ENCODE peak calls at places on chromosomes 11 and 22, in five cellular contexts. P, K, H, C and O are unnamed samples. For H3K4me1, the result is how much of the 10 kb centered on the place peaks cover.

GRCh38 chr22:42700355-42700754 is 20.3 kb downstream of the A4GALT start:
- DNase-seq in P (no peak), K (no peak), H (no peak), C (no peak), O (no peak)

GRCh38 chr11:77346906-77347603 is 45.6 kb upstream of the GDPD4 start:
- DNase-seq in P (no peak), K (no peak), H (no peak), C (no peak), O (no peak)

GRCh38 chr22:43849731-43850130 is 12.6 kb downstream of the SULT4A1 start:
- DNase-seq in P (peak), K (no peak), H (no peak), C (no peak), O (no peak)

GRCh38 chr11:11818529-11819121 is 23.1 kb upstream of the USP47 start:
- DNase-seq in P (no peak), K (no peak), H (no peak), C (no peak), O (no peak)

GRCh38 chr22:35335468-35335867 is 35.8 kb downstream of the TOM1 start:
- DNase-seq in P (no peak), K (no peak), H (no peak), C (no peak), O (no peak)

GRCh38 chr22:35330258-35330861 is 30.7 kb downstream of the TOM1 start:
- DNase-seq in P (peak), K (peak), H (no peak), C (no peak), O (peak)

GRCh38 chr22:30574095-30574981 is at the start of gene GAL3ST1:
- DNase-seq in P (no peak), K (no peak), H (no peak), C (no peak), O (no peak)

GRCh38 chr22:25908755-25909154 is 166.8 kb downstream of the MYO18B start:
- DNase-seq in P (no peak), K (no peak), H (no peak), C (no peak), O (no peak)

GRCh38 chr11:18492888-18493287 is 33.9 kb downstream of the TSG101 start:
- DNase-seq in P (no peak), K (no peak), H (no peak), C (no peak), O (no peak)

GRCh38 chr11:107704432-107704831 is 7.4 kb downstream of the SLN start:
- DNase-seq in P (no peak), K (no peak), H (no peak), C (no peak), O (no peak)

GRCh38 chr11:36192723-36193619 is 96.3 kb downstream of the COMMD9 start:
- DNase-seq in P (no peak), K (no peak), H (no peak), C (peak), O (no peak)

GRCh38 chr11:44805596-44805995 is 78.8 kb downstream of the TSPAN18 start:
- DNase-seq in P (no peak), K (no peak), H (no peak), C (no peak), O (no peak)

GRCh38 chr22:45678961-45679912 is 7.6 kb downstream of the ATXN10 start:
- DNase-seq in P (no peak), K (no peak), H (no peak), C (no peak), O (no peak)

GRCh38 chr11:75202195-75202594 is 38.4 kb upstream of the TPBGL start:
- DNase-seq in P (peak), K (no peak), H (no peak), C (no peak), O (no peak)

GRCh38 chr11:34194576-34195335 is 89.3 kb downstream of the NAT10 start:
- DNase-seq in P (no peak), K (no peak), H (no peak), C (no peak), O (no peak)

GRCh38 chr11:79822771-79823170 is 381.9 kb upstream of the TENM4 start:
- DNase-seq in P (no peak), K (no peak), H (no peak), C (no peak), O (no peak)

GRCh38 chr11:20964985-20965384 is 295.6 kb downstream of the NELL1 start:
- DNase-seq in P (no peak), K (no peak), H (no peak), C (no peak), O (no peak)

GRCh38 chr11:36699271-36699670 is 101.2 kb upstream of the RAG2 start:
- DNase-seq in P (no peak), K (no peak), H (no peak), C (no peak), O (no peak)

DNA sequence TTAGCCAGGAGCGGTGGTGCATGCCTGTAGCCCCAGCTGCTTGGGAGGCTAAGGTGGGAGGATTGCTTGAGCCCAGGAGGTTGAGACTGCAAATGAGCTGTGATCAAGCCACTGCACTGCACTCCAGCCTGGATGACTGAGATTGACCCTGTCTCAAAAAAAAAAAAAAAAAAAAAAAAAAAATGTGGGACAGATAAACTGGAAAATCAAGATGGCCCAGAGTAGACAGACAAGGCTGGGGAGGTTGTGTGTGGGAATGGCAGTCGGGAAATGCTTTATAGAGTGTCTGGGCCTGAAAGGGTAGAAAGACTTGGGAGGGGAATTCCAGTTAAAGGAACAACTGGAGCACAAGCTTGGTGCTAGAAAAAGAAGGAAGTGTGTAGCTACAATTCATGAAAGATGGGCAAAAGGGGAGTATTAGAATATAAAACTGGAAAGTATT is 18.2 kb upstream of the WDR74 start:
- DNase-seq in P (no peak), K (no peak), H (no peak), C (no peak), O (no peak)
- H3K4me1 ChIP-seq in P (under half), K (under half), H (half or more), C (under half), O (under half)

DNA sequence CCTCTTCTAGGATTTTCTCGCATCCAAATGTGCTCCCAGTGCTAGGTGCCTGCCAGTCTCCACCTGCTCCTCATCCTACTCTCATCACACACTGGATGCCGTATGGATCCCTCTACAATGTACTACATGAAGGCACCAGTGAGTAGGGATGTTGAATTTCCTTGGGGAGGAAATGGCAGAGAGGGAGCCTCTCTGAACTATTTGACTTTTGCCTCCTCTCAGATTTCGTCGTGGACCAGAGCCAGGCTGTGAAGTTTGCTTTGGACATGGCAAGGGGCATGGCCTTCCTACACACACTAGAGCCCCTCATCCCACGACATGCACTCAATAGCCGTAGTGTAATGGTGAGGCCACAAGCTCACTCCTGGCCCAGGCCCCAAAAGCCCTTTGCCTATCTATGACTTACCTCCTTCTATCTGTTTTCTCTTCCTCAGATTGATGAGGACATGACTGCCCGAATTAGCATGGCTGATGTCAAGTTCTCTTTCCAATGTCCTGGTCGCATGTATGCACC is 2.5 kb downstream of the TAF10 start:
- DNase-seq in P (peak), K (no peak), H (no peak), C (no peak), O (no peak)
- TF ChIP-seq POLR2A in P (no peak), K (no peak), H (peak), C (peak), O (no peak)

GRCh38 chr22:19291580-19292261 is at the start of gene CLTCL1:
- DNase-seq in P (peak), K (peak), H (peak), C (peak), O (peak)
- TF ChIP-seq POLR2AphosphoS5 in P (peak), K (peak), H (peak), C (peak), O (peak)

GRCh38 chr11:62501432-62501891 is 45.1 kb downstream of the AHNAK start:
- DNase-seq in P (peak), K (peak), H (no peak), C (no peak), O (peak)

GRCh38 chr11:62504158-62504973 is 42.2 kb downstream of the AHNAK start:
- DNase-seq in P (no peak), K (no peak), H (no peak), C (no peak), O (no peak)

GRCh38 chr11:62505112-62505783 is 41.4 kb downstream of the AHNAK start:
- DNase-seq in P (peak), K (no peak), H (no peak), C (peak), O (no peak)

GRCh38 chr11:62500066-62501035 is 46.3 kb downstream of the AHNAK start:
- DNase-seq in P (no peak), K (no peak), H (peak), C (peak), O (peak)

GRCh38 chr11:62502030-62502730 is 44.4 kb downstream of the AHNAK start:
- DNase-seq in P (no peak), K (no peak), H (no peak), C (no peak), O (no peak)
- H3K4me1 ChIP-seq in P (under half), K (half or more), H (under half), C (half or more), O (under half)

GRCh38 chr11:65316311-65316978 is 1.8 kb downstream of the CDC42EP2 start:
- DNase-seq in P (peak), K (peak), H (no peak), C (no peak), O (no peak)

GRCh38 chr11:65316979-65317786 is 2.5 kb downstream of the CDC42EP2 start:
- DNase-seq in P (peak), K (peak), H (peak), C (no peak), O (peak)

GRCh38 chr11:65315866-65316233 is 1.2 kb downstream of the CDC42EP2 start:
- DNase-seq in P (no peak), K (no peak), H (no peak), C (no peak), O (no peak)

GRCh38 chr11:65315204-65315865 is 669 bp downstream of the CDC42EP2 start:
- DNase-seq in P (peak), K (peak), H (peak), C (peak), O (peak)

DNA sequence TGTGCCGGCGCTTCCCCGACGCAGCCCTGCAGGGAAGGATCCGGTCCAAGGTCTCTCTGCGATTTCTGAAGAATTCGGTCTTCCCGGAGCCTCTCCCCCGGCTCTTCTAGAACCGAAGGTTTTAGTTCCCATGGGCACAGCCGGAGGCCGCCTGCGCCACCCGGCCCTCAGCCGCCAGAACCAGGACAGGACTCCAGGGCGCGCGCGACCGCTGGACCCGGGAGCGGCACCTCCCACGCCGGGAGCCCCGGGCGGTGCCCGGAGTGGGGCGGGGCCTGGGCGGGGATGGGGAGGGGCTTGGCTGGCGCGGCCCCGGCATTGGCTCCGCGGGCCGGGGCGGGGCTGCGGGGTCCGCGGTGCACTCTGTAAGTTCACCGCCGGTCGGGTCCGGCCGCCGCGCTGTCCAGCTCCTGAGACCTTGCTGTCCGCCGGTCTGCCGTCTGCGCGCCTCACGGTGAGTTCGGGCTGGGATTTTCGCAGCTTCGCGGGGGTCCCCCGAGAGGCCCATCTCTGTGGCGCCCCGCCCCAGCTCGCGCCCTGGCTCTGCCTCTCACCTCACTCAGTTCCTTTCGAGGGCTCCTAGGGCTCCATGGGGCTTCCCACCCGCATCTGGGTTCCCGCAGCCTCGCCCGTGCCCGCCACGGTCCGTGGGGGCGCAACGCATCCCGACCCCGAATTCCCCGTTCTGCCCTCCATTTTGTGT is at the start of gene CDC42EP2:
- DNase-seq in P (peak), K (peak), H (peak), C (peak), O (peak)
- TF ChIP-seq POLR2A in P (peak), K (peak), H (peak), C (peak), O (peak)

GRCh38 chr22:39522567-39523300 is 2.4 kb downstream of the ATF4 start:
- DNase-seq in P (peak), K (no peak), H (no peak), C (no peak), O (peak)
- TF ChIP-seq POLR2AphosphoS5 in P (peak), K (no peak), H (peak), C (peak), O (peak)

GRCh38 chr11:2402106-2402505 is 1.6 kb downstream of the TSSC4 start:
- DNase-seq in P (no peak), K (no peak), H (no peak), C (no peak), O (no peak)

GRCh38 chr11:2401436-2401984 is 960 bp downstream of the TSSC4 start:
- DNase-seq in P (no peak), K (no peak), H (no peak), C (no peak), O (no peak)

GRCh38 chr11:2400069-2400760 is at the start of gene TSSC4:
- DNase-seq in P (peak), K (peak), H (peak), C (peak), O (peak)

GRCh38 chr11:2399488-2400068 is 972 bp upstream of the TSSC4 start:
- DNase-seq in P (no peak), K (no peak), H (no peak), C (no peak), O (no peak)

GRCh38 chr11:2400761-2401435 is 348 bp downstream of the TSSC4 start:
- DNase-seq in P (no peak), K (no peak), H (no peak), C (no peak), O (no peak)
- H3K4me1 ChIP-seq in P (under half), K (under half), H (under half), C (under half), O (under half)

DNA sequence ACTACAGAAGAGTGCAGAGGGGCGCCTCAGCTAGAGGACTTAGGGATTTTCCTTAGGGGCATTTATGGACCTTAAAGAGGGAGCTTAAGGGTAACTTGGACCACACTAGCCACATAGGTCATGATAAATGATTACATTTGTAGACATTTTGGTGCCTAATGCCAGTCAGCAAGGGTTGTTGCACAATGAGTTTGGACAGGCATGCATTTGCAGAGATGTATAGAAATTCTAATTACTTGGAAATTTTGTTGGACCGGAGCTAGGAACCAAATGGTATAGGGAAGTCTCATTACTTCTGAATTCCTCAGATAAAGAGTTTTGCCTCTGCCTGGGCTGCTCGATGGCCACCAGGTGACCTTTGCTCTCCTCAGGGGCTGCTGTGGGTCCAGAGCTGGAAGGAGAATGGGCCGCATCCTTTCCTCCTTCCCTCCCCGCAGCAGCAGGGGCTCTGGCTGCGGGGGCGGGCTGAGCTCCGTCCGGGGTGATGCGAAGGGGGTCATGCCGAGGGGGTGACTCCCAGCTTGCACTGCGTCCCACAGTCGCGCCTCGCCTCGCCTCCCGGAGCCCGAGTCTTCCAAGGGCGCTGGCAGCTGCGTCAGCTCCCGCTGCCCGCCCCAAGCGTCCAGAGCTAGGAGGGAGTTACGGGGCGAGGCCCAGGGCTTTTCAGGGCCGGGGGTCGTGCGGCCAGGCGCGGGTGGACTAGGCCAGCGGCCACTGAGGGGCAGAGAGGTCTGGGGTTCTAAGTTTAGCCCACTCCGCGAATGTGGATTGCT is 20.2 kb upstream of the MALAT1 start:
- DNase-seq in P (peak), K (peak), H (no peak), C (peak), O (no peak)
- TF ChIP-seq POLR2A in P (peak), K (no peak), H (no peak), C (peak), O (no peak)